ENCODE peak calls at places on chromosomes 13 and 19, in eight cellular contexts. G is IMR-90, K is endothelial cell of umbilical vein, R is A549, P is uterus, X is esophagus squamous epithelium, I is heart left ventricle, V is body of pancreas. A is an unnamed sample.

GRCh38 chr13:110546933-110547332 is 14.6 kb downstream of the RAB20 start:
- DNase-seq in K (peak; percentile 94), X (peak; percentile 28), P (no peak), R (peak; percentile 75), G (peak; percentile 89), V (peak; percentile 95), I (peak; percentile 85), A (peak; percentile 69)

GRCh38 chr19:7655581-7655980 is 13.3 kb upstream of the RETN start:
- DNase-seq in P (no peak), X (no peak), V (peak; percentile 35), K (peak; percentile 15), I (no peak), G (no peak), R (no peak), A (no peak)

GRCh38 chr13:44620057-44620456 is 43.9 kb upstream of the TSC22D1 start:
- DNase-seq in X (no peak), G (peak; percentile 45), I (no peak), K (no peak), V (no peak), R (no peak), P (no peak), A (no peak)

GRCh38 chr19:35248310-35249145 is at the start of gene LSR:
- DNase-seq in P (no peak), K (no peak), G (no peak), I (peak; percentile 53), R (peak; percentile 69), X (no peak), V (peak; percentile 96), A (no peak)

GRCh38 chr19:19487077-19488040 is 28.0 kb downstream of the TSSK6 start:
- DNase-seq in X (no peak), I (no peak), K (no peak), G (no peak), P (no peak), R (no peak), V (no peak), A (no peak)

GRCh38 chr19:56071151-56071550 is 49.9 kb downstream of the ZNF787 start:
- DNase-seq in I (no peak), K (no peak), G (no peak), V (no peak), P (no peak), R (no peak), X (no peak), A (no peak)

GRCh38 chr19:55549500-55550320 is 4.4 kb upstream of the SBK3 start:
- DNase-seq in V (no peak), R (peak; percentile 88), X (no peak), I (no peak), K (peak; percentile 86), P (no peak), G (peak; percentile 93), A (peak; percentile 88)

GRCh38 chr19:57688011-57688763 is 6.4 kb downstream of the ZNF551 start:
- DNase-seq in R (no peak), I (no peak), G (no peak), K (no peak), P (no peak), V (no peak), X (no peak), A (no peak)

GRCh38 chr19:13024126-13024957 is 29.1 kb downstream of the NFIX start:
- DNase-seq in R (no peak), K (peak; percentile 11), G (peak; percentile 45), V (no peak), X (no peak), P (peak; percentile 47), I (no peak), A (no peak)

GRCh38 chr13:27578121-27579030 is 42.0 kb downstream of the LNX2 start:
- DNase-seq in R (peak; percentile 2), P (no peak), I (no peak), K (no peak), G (peak; percentile 61), X (no peak), V (no peak), A (no peak)

GRCh38 chr13:25570185-25570584 is 198.4 kb downstream of the ATP8A2 start:
- DNase-seq in G (no peak), P (no peak), X (no peak), V (no peak), I (no peak), K (no peak), R (no peak), A (no peak)

GRCh38 chr13:45231722-45232121 is 30.9 kb upstream of the KCTD4 start:
- DNase-seq in X (no peak), I (no peak), R (no peak), G (peak; percentile 63), P (no peak), V (no peak), K (peak; percentile 29), A (no peak)

GRCh38 chr13:102913924-102914628 is 68.2 kb downstream of the ERCC5 start:
- DNase-seq in I (no peak), K (peak; percentile 73), P (no peak), R (no peak), V (peak; percentile 8), X (no peak), G (peak; percentile 16), A (no peak)

GRCh38 chr19:29389495-29389894 is 136.3 kb upstream of the VSTM2B start:
- DNase-seq in I (no peak), P (no peak), V (no peak), K (no peak), G (no peak), R (no peak), X (no peak), A (no peak)

GRCh38 chr19:13211426-13212308 is 61.5 kb downstream of the IER2 start:
- DNase-seq in R (no peak), I (no peak), X (no peak), P (no peak), G (no peak), K (no peak), V (no peak), A (no peak)

GRCh38 chr13:93559718-93560117 is 333.1 kb downstream of the GPC6 start:
- DNase-seq in V (no peak), I (no peak), X (no peak), G (peak; percentile 84), P (no peak), R (peak; percentile 0), K (no peak), A (no peak)

GRCh38 chr13:38255600-38255999 is 94.1 kb upstream of the UFM1 start:
- DNase-seq in I (no peak), G (no peak), R (no peak), K (no peak), V (no peak), P (no peak), X (no peak), A (no peak)

GRCh38 chr13:52837850-52838249 is 10.6 kb downstream of the PCDH8 start:
- DNase-seq in R (no peak), V (no peak), I (no peak), X (no peak), P (no peak), K (no peak), G (no peak), A (no peak)

GRCh38 chr19:54473071-54473941 is at the start of gene CDC42EP5:
- DNase-seq in P (peak; percentile 84), V (peak; percentile 60), G (peak; percentile 85), X (no peak), R (no peak), K (peak; percentile 90), I (peak; percentile 86), A (no peak)

GRCh38 chr19:10551698-10552301 is 8.1 kb downstream of the ATG4D start:
- DNase-seq in R (no peak), K (no peak), I (no peak), X (no peak), P (no peak), G (no peak), V (peak; percentile 62), A (no peak)
- H3K4me1 ChIP-seq in R (no peaks in the 10 kb centered on the region), K (no peaks in the 10 kb centered on the region), I (peaks cover 13% of the 10 kb centered on the region), X (peaks cover 70% of the 10 kb centered on the region), P (no peaks in the 10 kb centered on the region), G (no peaks in the 10 kb centered on the region), V (no peaks in the 10 kb centered on the region), A (no peaks in the 10 kb centered on the region)

DNA sequence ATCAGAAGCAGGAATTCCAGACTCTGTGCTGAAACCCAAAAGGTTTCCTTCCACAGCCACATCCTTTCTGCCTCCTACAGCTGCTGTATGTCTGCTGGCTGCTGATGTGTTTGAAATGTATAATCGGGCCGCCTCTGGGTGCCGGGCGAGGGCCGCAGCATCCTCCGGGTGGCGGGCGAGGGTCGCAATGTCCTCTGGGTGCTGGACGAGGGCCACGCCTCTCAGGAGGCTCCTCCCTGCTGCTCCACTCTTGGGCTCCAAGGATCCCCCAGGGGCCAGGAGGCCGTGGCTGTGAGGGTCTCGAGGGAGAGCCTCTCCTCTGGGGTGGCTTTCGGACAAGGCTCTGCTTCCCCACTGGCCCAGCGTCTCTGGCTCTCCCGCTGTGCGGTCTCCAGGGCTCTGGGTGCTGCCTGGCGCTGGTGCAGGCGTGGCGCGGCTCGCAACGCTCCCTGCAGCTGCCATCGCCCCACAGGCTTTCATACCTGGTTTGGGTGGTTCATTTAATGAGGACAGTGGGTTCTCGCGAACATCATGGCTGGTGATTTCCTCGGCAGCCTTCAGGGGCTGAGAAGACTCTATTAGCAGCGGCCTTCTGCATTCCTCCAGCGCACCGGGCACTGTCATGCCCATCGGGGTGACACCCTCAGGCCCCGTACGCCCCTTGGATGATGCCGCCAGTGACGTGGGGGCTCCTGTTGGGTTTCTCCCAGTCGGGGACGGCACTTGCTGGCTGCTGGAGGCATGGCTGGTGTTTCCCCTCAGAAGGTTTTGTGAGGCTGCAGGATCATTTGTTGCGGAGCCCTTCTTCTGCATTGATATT is 41.8 kb upstream of the GRTP1 start:
- DNase-seq in V (no peak), I (peak; percentile 12), R (no peak), X (no peak), G (no peak), P (peak; percentile 9), K (no peak), A (no peak)
- TF ChIP-seq CTCF in V (no peak), I (no peak), R (no peak), X (no peak), G (no peak), P (no peak), K (no peak), A (no peak)

GRCh38 chr13:60396008-60396782 is 825 bp upstream of the TDRD3 start:
- DNase-seq in I (peak; percentile 94), X (peak; percentile 46), V (peak; percentile 94), R (peak; percentile 69), K (peak; percentile 93), P (peak; percentile 85), G (peak; percentile 87), A (peak; percentile 90)
- TF ChIP-seq POLR2A in I (no peak), X (peak; percentile 74), V (peak; percentile 83), R (peak; percentile 74), K (peak; percentile 82), P (peak; percentile 83), G (no peak), A (peak; percentile 63)

GRCh38 chr19:10115392-10116084 is 4.0 kb downstream of the P2RY11 start:
- DNase-seq in R (no peak), K (no peak), X (no peak), I (no peak), V (no peak), P (no peak), G (no peak), A (no peak)

GRCh38 chr19:10113964-10114650 is 2.6 kb downstream of the P2RY11 start:
- DNase-seq in P (no peak), R (no peak), V (no peak), X (no peak), K (no peak), G (no peak), I (no peak), A (no peak)

GRCh38 chr19:10113592-10113963 is 2.1 kb downstream of the P2RY11 start:
- DNase-seq in R (no peak), X (no peak), G (no peak), I (no peak), K (no peak), P (no peak), V (no peak), A (no peak)

GRCh38 chr19:10116085-10116865 is 3.4 kb downstream of the EIF3G start:
- DNase-seq in G (no peak), I (no peak), X (no peak), V (no peak), K (no peak), P (no peak), R (no peak), A (peak; percentile 92)

GRCh38 chr19:10114651-10115391 is 3.3 kb downstream of the P2RY11 start:
- DNase-seq in V (no peak), X (no peak), G (no peak), I (no peak), K (no peak), R (no peak), P (no peak), A (no peak)
- H3K4me1 ChIP-seq in V (peaks cover 26% of the 10 kb centered on the region), X (peaks cover 55% of the 10 kb centered on the region), G (peaks cover 5% of the 10 kb centered on the region), I (peaks cover 47% of the 10 kb centered on the region), K (peaks cover 5% of the 10 kb centered on the region), R (peaks cover 26% of the 10 kb centered on the region), P (no peaks in the 10 kb centered on the region), A (peaks cover 31% of the 10 kb centered on the region)

A was measured in gastrocnemius medialis.